ENCODE peak calls at places on chromosome 20, in seven cellular contexts. One of them, this sample, is unnamed. For H3K27me3, the result is how much of the 10 kb centered on the place peaks cover.

GRCh38 chr20:20010639-20011500 is 6.3 kb upstream of the NAA20 start:
- DNase-seq in aorta: no peak
- DNase-seq in upper lobe of right lung: no peak
- DNase-seq in body of pancreas: no peak
- DNase-seq in ovary: no peak
- DNase-seq in PC-9: no peak
- DNase-seq in hepatocyte: peak
- DNase-seq in this sample: peak

GRCh38 chr20:64146301-64146935 is 17.8 kb upstream of the MYT1 start:
- DNase-seq in aorta: peak
- DNase-seq in upper lobe of right lung: peak
- DNase-seq in body of pancreas: no peak
- DNase-seq in ovary: peak
- DNase-seq in PC-9: no peak
- DNase-seq in hepatocyte: no peak
- DNase-seq in this sample: peak

GRCh38 chr20:24589381-24589780 is 120.0 kb downstream of the SYNDIG1 start:
- DNase-seq in aorta: no peak
- DNase-seq in upper lobe of right lung: no peak
- DNase-seq in body of pancreas: no peak
- DNase-seq in ovary: no peak
- DNase-seq in PC-9: no peak
- DNase-seq in hepatocyte: no peak
- DNase-seq in this sample: no peak

GRCh38 chr20:62666736-62667529 is 24.6 kb downstream of the SLCO4A1 start:
- DNase-seq in aorta: peak
- DNase-seq in upper lobe of right lung: no peak
- DNase-seq in body of pancreas: peak
- DNase-seq in ovary: no peak
- DNase-seq in PC-9: peak
- DNase-seq in hepatocyte: no peak
- DNase-seq in this sample: no peak

GRCh38 chr20:38523697-38524096 is 51.1 kb downstream of the RALGAPB start:
- DNase-seq in aorta: no peak
- DNase-seq in upper lobe of right lung: no peak
- DNase-seq in body of pancreas: no peak
- DNase-seq in ovary: no peak
- DNase-seq in PC-9: no peak
- DNase-seq in hepatocyte: no peak
- DNase-seq in this sample: peak

GRCh38 chr20:46230811-46231282 is 77.5 kb downstream of the CDH22 start:
- DNase-seq in aorta: no peak
- DNase-seq in upper lobe of right lung: no peak
- DNase-seq in body of pancreas: no peak
- DNase-seq in ovary: peak
- DNase-seq in PC-9: peak
- DNase-seq in hepatocyte: peak
- DNase-seq in this sample: no peak

GRCh38 chr20:14989891-14990290 is 652.5 kb upstream of the FLRT3 start:
- DNase-seq in aorta: no peak
- DNase-seq in upper lobe of right lung: no peak
- DNase-seq in body of pancreas: no peak
- DNase-seq in ovary: no peak
- DNase-seq in PC-9: no peak
- DNase-seq in hepatocyte: no peak
- DNase-seq in this sample: no peak

GRCh38 chr20:57080796-57081195 is 185.6 kb downstream of the BMP7 start:
- DNase-seq in aorta: no peak
- DNase-seq in upper lobe of right lung: no peak
- DNase-seq in body of pancreas: no peak
- DNase-seq in ovary: no peak
- DNase-seq in PC-9: no peak
- DNase-seq in hepatocyte: no peak
- DNase-seq in this sample: no peak

GRCh38 chr20:63651942-63652191 is 1.4 kb downstream of the STMN3 start:
- DNase-seq in aorta: no peak
- DNase-seq in upper lobe of right lung: no peak
- DNase-seq in body of pancreas: no peak
- DNase-seq in ovary: no peak
- DNase-seq in PC-9: peak
- DNase-seq in hepatocyte: no peak
- DNase-seq in this sample: peak

GRCh38 chr20:34951652-34952051 is 4.0 kb downstream of the GSS start:
- DNase-seq in aorta: no peak
- DNase-seq in upper lobe of right lung: no peak
- DNase-seq in body of pancreas: no peak
- DNase-seq in ovary: no peak
- DNase-seq in PC-9: no peak
- DNase-seq in hepatocyte: no peak
- DNase-seq in this sample: no peak

GRCh38 chr20:50859161-50859560 is 64.3 kb downstream of the BCAS4 start:
- DNase-seq in aorta: no peak
- DNase-seq in upper lobe of right lung: no peak
- DNase-seq in body of pancreas: no peak
- DNase-seq in ovary: no peak
- DNase-seq in PC-9: no peak
- DNase-seq in hepatocyte: no peak
- DNase-seq in this sample: peak

GRCh38 chr20:48157970-48158369 is 372.7 kb upstream of the SULF2 start:
- DNase-seq in aorta: peak
- DNase-seq in upper lobe of right lung: no peak
- DNase-seq in body of pancreas: peak
- DNase-seq in ovary: peak
- DNase-seq in PC-9: peak
- DNase-seq in hepatocyte: no peak
- DNase-seq in this sample: peak

GRCh38 chr20:4794846-4795245 is 73.1 kb downstream of the PRND start:
- DNase-seq in aorta: no peak
- DNase-seq in upper lobe of right lung: no peak
- DNase-seq in body of pancreas: no peak
- DNase-seq in ovary: no peak
- DNase-seq in PC-9: no peak
- DNase-seq in hepatocyte: no peak
- DNase-seq in this sample: no peak

GRCh38 chr20:2101057-2101934 is at the start of gene STK35:
- DNase-seq in aorta: no peak
- DNase-seq in upper lobe of right lung: no peak
- DNase-seq in body of pancreas: peak
- DNase-seq in ovary: no peak
- DNase-seq in PC-9: no peak
- DNase-seq in hepatocyte: peak
- DNase-seq in this sample: peak

GRCh38 chr20:53331151-53331973 is 262.3 kb downstream of the ZNF217 start:
- DNase-seq in aorta: no peak
- DNase-seq in upper lobe of right lung: no peak
- DNase-seq in body of pancreas: peak
- DNase-seq in ovary: no peak
- DNase-seq in PC-9: no peak
- DNase-seq in hepatocyte: peak
- DNase-seq in this sample: no peak

GRCh38 chr20:6819599-6819998 is 52.1 kb downstream of the BMP2 start:
- DNase-seq in aorta: no peak
- DNase-seq in upper lobe of right lung: no peak
- DNase-seq in body of pancreas: peak
- DNase-seq in ovary: no peak
- DNase-seq in PC-9: no peak
- DNase-seq in hepatocyte: peak
- DNase-seq in this sample: no peak

GRCh38 chr20:34515484-34516037 is 661 bp upstream of the DYNLRB1 start:
- DNase-seq in aorta: no peak
- DNase-seq in upper lobe of right lung: peak
- DNase-seq in body of pancreas: peak
- DNase-seq in ovary: peak
- DNase-seq in PC-9: peak
- DNase-seq in hepatocyte: peak
- DNase-seq in this sample: no peak

GRCh38 chr20:25081065-25081729 is 744 bp downstream of the VSX1 start:
- DNase-seq in aorta: no peak
- DNase-seq in upper lobe of right lung: no peak
- DNase-seq in body of pancreas: peak
- DNase-seq in ovary: peak
- DNase-seq in PC-9: no peak
- DNase-seq in hepatocyte: peak
- DNase-seq in this sample: no peak

GRCh38 chr20:48406462-48407235 is 421.1 kb downstream of the PREX1 start:
- DNase-seq in aorta: no peak
- DNase-seq in upper lobe of right lung: no peak
- DNase-seq in body of pancreas: peak
- DNase-seq in ovary: no peak
- DNase-seq in PC-9: no peak
- DNase-seq in hepatocyte: no peak
- DNase-seq in this sample: no peak

GRCh38 chr20:46331612-46332361 is 23.5 kb upstream of the CDH22 start:
- DNase-seq in aorta: no peak
- DNase-seq in upper lobe of right lung: no peak
- DNase-seq in body of pancreas: no peak
- DNase-seq in ovary: no peak
- DNase-seq in PC-9: no peak
- DNase-seq in hepatocyte: peak
- DNase-seq in this sample: peak

GRCh38 chr20:46814366-46815232 is 80.0 kb upstream of the EYA2 start:
- DNase-seq in aorta: no peak
- DNase-seq in upper lobe of right lung: no peak
- DNase-seq in body of pancreas: no peak
- DNase-seq in ovary: no peak
- DNase-seq in PC-9: peak
- DNase-seq in hepatocyte: peak
- DNase-seq in this sample: peak

GRCh38 chr20:63738687-63739128 is 868 bp upstream of the SLC2A4RG start:
- DNase-seq in aorta: peak
- DNase-seq in upper lobe of right lung: peak
- DNase-seq in body of pancreas: peak
- DNase-seq in ovary: peak
- DNase-seq in PC-9: no peak
- DNase-seq in hepatocyte: peak
- DNase-seq in this sample: peak

GRCh38 chr20:34704177-34705007 is at the start of gene TP53INP2:
- DNase-seq in aorta: peak
- DNase-seq in upper lobe of right lung: peak
- DNase-seq in body of pancreas: peak
- DNase-seq in ovary: peak
- DNase-seq in PC-9: peak
- DNase-seq in hepatocyte: peak
- DNase-seq in this sample: peak

GRCh38 chr20:1299522-1299921 is 29.4 kb downstream of the SDCBP2 start:
- DNase-seq in aorta: no peak
- DNase-seq in upper lobe of right lung: peak
- DNase-seq in body of pancreas: no peak
- DNase-seq in ovary: no peak
- DNase-seq in PC-9: peak
- DNase-seq in hepatocyte: no peak
- DNase-seq in this sample: no peak

GRCh38 chr20:63004607-63005211 is 2.1 kb downstream of the BHLHE23 start:
- DNase-seq in aorta: no peak
- DNase-seq in upper lobe of right lung: no peak
- DNase-seq in body of pancreas: no peak
- DNase-seq in ovary: no peak
- DNase-seq in PC-9: no peak
- DNase-seq in hepatocyte: no peak
- DNase-seq in this sample: no peak

GRCh38 chr20:22690616-22691179 is 106.3 kb upstream of the FOXA2 start:
- DNase-seq in aorta: no peak
- DNase-seq in upper lobe of right lung: no peak
- DNase-seq in body of pancreas: no peak
- DNase-seq in ovary: no peak
- DNase-seq in PC-9: no peak
- DNase-seq in hepatocyte: no peak
- DNase-seq in this sample: no peak

GRCh38 chr20:22691369-22692118 is 107.2 kb upstream of the FOXA2 start:
- DNase-seq in aorta: peak
- DNase-seq in upper lobe of right lung: peak
- DNase-seq in body of pancreas: peak
- DNase-seq in ovary: peak
- DNase-seq in PC-9: peak
- DNase-seq in hepatocyte: peak
- DNase-seq in this sample: peak

GRCh38 chr20:22689246-22689645 is 104.9 kb upstream of the FOXA2 start:
- DNase-seq in aorta: no peak
- DNase-seq in upper lobe of right lung: no peak
- DNase-seq in body of pancreas: no peak
- DNase-seq in ovary: no peak
- DNase-seq in PC-9: no peak
- DNase-seq in hepatocyte: no peak
- DNase-seq in this sample: no peak

GRCh38 chr20:22688485-22688884 is 104.1 kb upstream of the FOXA2 start:
- DNase-seq in aorta: no peak
- DNase-seq in upper lobe of right lung: no peak
- DNase-seq in body of pancreas: no peak
- DNase-seq in ovary: no peak
- DNase-seq in PC-9: no peak
- DNase-seq in hepatocyte: no peak
- DNase-seq in this sample: no peak

GRCh38 chr20:22690000-22690399 is 105.6 kb upstream of the FOXA2 start:
- DNase-seq in aorta: no peak
- DNase-seq in upper lobe of right lung: no peak
- DNase-seq in body of pancreas: no peak
- DNase-seq in ovary: no peak
- DNase-seq in PC-9: no peak
- DNase-seq in hepatocyte: no peak
- DNase-seq in this sample: no peak
- H3K27me3 ChIP-seq in aorta: under half
- H3K27me3 ChIP-seq in upper lobe of right lung: under half
- H3K27me3 ChIP-seq in body of pancreas: under half
- H3K27me3 ChIP-seq in ovary: under half
- H3K27me3 ChIP-seq in PC-9: under half
- H3K27me3 ChIP-seq in hepatocyte: under half
- H3K27me3 ChIP-seq in this sample: under half

GRCh38 chr20:44559302-44559701 is 23.1 kb upstream of the PKIG start:
- DNase-seq in aorta: no peak
- DNase-seq in upper lobe of right lung: no peak
- DNase-seq in body of pancreas: no peak
- DNase-seq in ovary: no peak
- DNase-seq in PC-9: no peak
- DNase-seq in hepatocyte: no peak
- DNase-seq in this sample: no peak
- H3K27me3 ChIP-seq in aorta: under half
- H3K27me3 ChIP-seq in upper lobe of right lung: under half
- H3K27me3 ChIP-seq in body of pancreas: under half
- H3K27me3 ChIP-seq in ovary: under half
- H3K27me3 ChIP-seq in PC-9: under half
- H3K27me3 ChIP-seq in hepatocyte: under half
- H3K27me3 ChIP-seq in this sample: under half

DNA sequence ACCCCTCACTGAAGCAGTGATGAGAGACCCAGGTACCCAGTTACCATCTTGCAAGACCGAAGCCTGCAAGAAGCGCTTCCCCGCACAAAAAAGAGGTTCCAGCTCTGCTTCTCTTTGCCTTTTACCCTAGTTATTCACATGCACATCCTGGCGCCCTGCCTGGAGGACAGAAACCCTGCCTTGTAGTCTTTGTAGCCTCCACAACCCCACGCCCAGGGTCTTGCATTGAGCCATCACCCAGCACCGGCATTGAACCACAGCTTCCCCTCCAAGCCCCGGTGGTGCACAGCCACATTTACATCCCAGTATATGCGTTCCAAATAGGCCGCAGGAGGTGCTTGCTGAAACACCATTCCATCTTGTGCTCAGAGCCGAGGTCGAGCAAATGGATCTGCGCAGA is 61.8 kb downstream of the GNAS-AS1 start:
- DNase-seq in aorta: no peak
- DNase-seq in upper lobe of right lung: no peak
- DNase-seq in body of pancreas: no peak
- DNase-seq in ovary: no peak
- DNase-seq in PC-9: no peak
- DNase-seq in hepatocyte: no peak
- DNase-seq in this sample: no peak
- H3K27me3 ChIP-seq in aorta: under half
- H3K27me3 ChIP-seq in upper lobe of right lung: under half
- H3K27me3 ChIP-seq in body of pancreas: under half
- H3K27me3 ChIP-seq in ovary: under half
- H3K27me3 ChIP-seq in PC-9: half or more
- H3K27me3 ChIP-seq in hepatocyte: under half
- H3K27me3 ChIP-seq in this sample: half or more

GRCh38 chr20:40692240-40693011 is 3.4 kb upstream of the MAFB start:
- DNase-seq in aorta: no peak
- DNase-seq in upper lobe of right lung: no peak
- DNase-seq in body of pancreas: no peak
- DNase-seq in ovary: no peak
- DNase-seq in PC-9: no peak
- DNase-seq in hepatocyte: no peak
- DNase-seq in this sample: no peak
- H3K27me3 ChIP-seq in aorta: under half
- H3K27me3 ChIP-seq in upper lobe of right lung: half or more
- H3K27me3 ChIP-seq in body of pancreas: under half
- H3K27me3 ChIP-seq in ovary: under half
- H3K27me3 ChIP-seq in PC-9: half or more
- H3K27me3 ChIP-seq in hepatocyte: half or more
- H3K27me3 ChIP-seq in this sample: under half

This sample was measured in osteoblast.